ENCODE peak calls at places on chromosomes 16 and 17, in four cellular contexts. N is prostate gland; A is CD8-positive, alpha-beta memory T cell; V is stomach. B is an unnamed sample.

GRCh38 chr16:2161911-2162310 is 6.3 kb downstream of the TRAF7 start:
- DNase-seq in N (no peak), A (no peak), V (no peak), B (no peak)

GRCh38 chr16:3696425-3697218 is 20.7 kb downstream of the TRAP1 start:
- DNase-seq in N (peak; percentile 69), A (no peak), V (peak; percentile 34), B (no peak)

GRCh38 chr17:68260051-68260762 is 12.4 kb downstream of the AMZ2 start:
- DNase-seq in N (no peak), A (no peak), V (no peak), B (no peak)

GRCh38 chr16:16774389-16774788 is 395.4 kb downstream of the NPIPA7 start:
- DNase-seq in N (no peak), A (no peak), V (no peak), B (no peak)

GRCh38 chr17:29007456-29008455 is 1.9 kb upstream of the SEZ6 start:
- DNase-seq in N (no peak), A (no peak), V (no peak), B (no peak)

GRCh38 chr17:77535435-77535834 is 394.7 kb downstream of the SEC14L1 start:
- DNase-seq in N (peak; percentile 33), A (no peak), V (peak; percentile 79), B (no peak)

GRCh38 chr17:83119987-83120864 is 40.8 kb downstream of the METRNL start:
- DNase-seq in N (no peak), A (peak; percentile 13), V (no peak), B (no peak)

GRCh38 chr16:81516478-81517149 is 72.0 kb downstream of the CMIP start:
- DNase-seq in N (no peak), A (no peak), V (no peak), B (no peak)

GRCh38 chr17:3685174-3685812 is 10.7 kb downstream of the P2RX5 start:
- DNase-seq in N (no peak), A (no peak), V (no peak), B (no peak)

GRCh38 chr17:16915752-16916556 is 56.0 kb downstream of the TNFRSF13B start:
- DNase-seq in N (no peak), A (no peak), V (peak; percentile 67), B (peak; percentile 73)

GRCh38 chr17:7296189-7296861 is 1.9 kb upstream of the YBX2 start:
- DNase-seq in N (peak; percentile 73), A (no peak), V (peak; percentile 85), B (peak; percentile 70)

GRCh38 chr17:19440421-19440820 is 29.4 kb downstream of the RNF112 start:
- DNase-seq in N (no peak), A (no peak), V (no peak), B (no peak)

GRCh38 chr17:66338937-66339336 is 36.5 kb downstream of the PRKCA start:
- DNase-seq in N (no peak), A (no peak), V (no peak), B (no peak)

GRCh38 chr17:66275651-66276050 is 26.8 kb upstream of the PRKCA start:
- DNase-seq in N (peak; percentile 67), A (no peak), V (peak; percentile 42), B (no peak)

GRCh38 chr17:6465206-6466003 is 21.1 kb downstream of the PIMREG start:
- DNase-seq in N (no peak), A (no peak), V (no peak), B (no peak)

GRCh38 chr16:21236831-21237230 is 3.3 kb downstream of the ANKS4B start:
- DNase-seq in N (no peak), A (no peak), V (no peak), B (no peak)

GRCh38 chr17:55549140-55549539 is 37.9 kb upstream of the SMIM36 start:
- DNase-seq in N (no peak), A (no peak), V (no peak), B (no peak)

GRCh38 chr17:65472602-65473001 is 88.8 kb downstream of the AXIN2 start:
- DNase-seq in N (no peak), A (no peak), V (no peak), B (no peak)

GRCh38 chr17:497587-498034 is 145.0 kb upstream of the RPH3AL start:
- DNase-seq in N (no peak), A (no peak), V (no peak), B (no peak)

GRCh38 chr17:40022497-40022896 is 7.3 kb downstream of the CSF3 start:
- DNase-seq in N (no peak), A (no peak), V (no peak), B (no peak)

GRCh38 chr17:47663997-47664941 is 14.6 kb downstream of the KPNB1 start:
- DNase-seq in N (peak; percentile 51), A (peak; percentile 56), V (peak; percentile 65), B (peak; percentile 38)

GRCh38 chr16:65281636-65282035 is 159.8 kb upstream of the CDH11 start:
- DNase-seq in N (no peak), A (no peak), V (no peak), B (no peak)

GRCh38 chr16:68100504-68100903 is 15.3 kb downstream of the NFATC3 start:
- DNase-seq in N (no peak), A (no peak), V (no peak), B (no peak)

GRCh38 chr16:76176616-76177015 is 100.6 kb upstream of the CNTNAP4 start:
- DNase-seq in N (no peak), A (no peak), V (no peak), B (no peak)

GRCh38 chr16:47467501-47467900 is 6.4 kb downstream of the PHKB start:
- DNase-seq in N (no peak), A (no peak), V (no peak), B (no peak)

GRCh38 chr17:58391302-58391984 is 25.9 kb downstream of the RNF43 start:
- DNase-seq in N (peak; percentile 99), A (no peak), V (peak; percentile 97), B (peak; percentile 76)

GRCh38 chr16:74372369-74372768 is 3.7 kb upstream of the NPIPB15 start:
- DNase-seq in N (no peak), A (no peak), V (no peak), B (no peak)

GRCh38 chr16:86604436-86605220 is 26.3 kb downstream of the FOXL1 start:
- DNase-seq in N (no peak), A (peak; percentile 41), V (no peak), B (no peak)

GRCh38 chr16:4918790-4919210 is 18.1 kb downstream of the PPL start:
- DNase-seq in N (peak; percentile 74), A (no peak), V (peak; percentile 67), B (no peak)

GRCh38 chr17:61880589-61881102 is 17.3 kb upstream of the BRIP1 start:
- DNase-seq in N (no peak), A (no peak), V (no peak), B (no peak)
- H3K36me3 ChIP-seq in N (peaks cover 4% of the 10 kb centered on the region), A (peaks cover 10% of the 10 kb centered on the region), V (peaks cover 96% of the 10 kb centered on the region), B (no peaks in the 10 kb centered on the region)

DNA sequence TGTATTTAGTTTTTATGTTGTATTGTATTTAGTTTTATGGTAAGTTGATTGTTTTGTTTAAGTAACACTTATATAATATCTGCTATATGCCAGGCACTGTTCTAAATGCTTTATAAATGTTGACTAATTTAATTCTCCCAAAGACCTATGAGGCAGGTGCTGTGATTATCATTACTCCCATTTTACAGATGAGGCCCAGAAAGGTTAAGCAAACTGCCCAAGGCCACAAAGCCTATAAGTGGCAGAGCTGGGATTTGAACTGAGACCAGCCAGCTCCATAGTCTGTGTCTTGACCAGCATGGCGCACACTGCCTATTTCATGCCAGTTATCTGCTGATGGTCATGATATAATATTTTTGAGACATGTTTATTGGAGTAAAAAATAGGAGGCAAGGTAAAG is 24.0 kb downstream of the IL21R start:
- DNase-seq in N (no peak), A (no peak), V (no peak), B (no peak)
- H3K4me3 ChIP-seq in N (no peak overlapping the region), A (no peak overlapping the region), V (no peak overlapping the region), B (no peak overlapping the region)

GRCh38 chr16:35523991-35524390 is 2064.6 kb downstream of the TP53TG3F start:
- DNase-seq in N (peak; percentile 46), A (no peak), V (no peak), B (no peak)
- H3K27ac ChIP-seq in N (no peak overlapping the region), A (no peak overlapping the region), V (no peak overlapping the region), B (no peak overlapping the region)

GRCh38 chr17:60451071-60451470 is 28.8 kb downstream of the CHCT1 start:
- DNase-seq in N (no peak), A (no peak), V (no peak), B (no peak)
- H3K36me3 ChIP-seq in N (peaks cover 12% of the 10 kb centered on the region), A (peaks cover 13% of the 10 kb centered on the region), V (peaks cover 94% of the 10 kb centered on the region), B (peaks cover 3% of the 10 kb centered on the region)

GRCh38 chr17:4742133-4742532 is 2.4 kb upstream of the CXCL16 start:
- DNase-seq in N (no peak), A (no peak), V (no peak), B (no peak)

GRCh38 chr17:4740025-4740351 is 260 bp upstream of the CXCL16 start:
- DNase-seq in N (no peak), A (no peak), V (no peak), B (no peak)

GRCh38 chr17:4741544-4741943 is 1.8 kb upstream of the CXCL16 start:
- DNase-seq in N (no peak), A (no peak), V (no peak), B (no peak)

GRCh38 chr17:4739122-4740024 is at the start of the genes CXCL16 and ZMYND15:
- DNase-seq in N (peak; percentile 51), A (peak; percentile 76), V (peak; percentile 82), B (peak; percentile 84)

DNA sequence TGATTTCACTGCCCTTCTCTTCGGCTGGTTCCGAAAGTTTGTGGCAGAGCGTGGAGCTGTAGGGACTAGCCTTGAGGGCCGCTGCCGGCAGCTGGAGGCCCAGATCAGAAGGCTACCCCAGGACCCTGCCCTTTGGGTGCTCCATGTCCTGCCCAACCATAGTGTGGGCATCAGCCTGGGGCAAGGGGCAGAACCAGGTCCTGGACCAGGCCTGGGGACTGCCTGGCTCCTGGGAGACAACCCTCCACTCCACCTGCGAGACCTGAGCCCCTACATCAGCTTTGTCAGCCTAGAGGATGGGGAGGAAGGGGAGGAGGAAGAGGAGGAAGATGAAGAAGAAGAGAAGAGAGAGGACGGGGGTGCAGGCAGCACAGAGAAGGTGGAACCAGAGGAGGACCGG is 856 bp upstream of the CXCL16 start:
- DNase-seq in N (no peak), A (no peak), V (no peak), B (no peak)
- H3K4me3 ChIP-seq in N (no peak overlapping the region), A (peak overlapping the region; percentile 9), V (no peak overlapping the region), B (no peak overlapping the region)

GRCh38 chr16:87956771-87957279 is 5.6 kb downstream of the BANP start:
- DNase-seq in N (no peak), A (no peak), V (no peak), B (no peak)
- H3K27ac ChIP-seq in N (no peak overlapping the region), A (peak overlapping the region; percentile 53), V (peak overlapping the region; percentile 95), B (no peak overlapping the region)